ENCODE peak calls at places on chromosomes 1 and 21, in four cellular contexts. One of them, this sample, is unnamed.

GRCh38 chr1:80799457-80799856 is 1001.3 kb upstream of the ADGRL2 start:
- DNase-seq in endothelial cell: no peak
- DNase-seq in esophagus squamous epithelium: no peak
- DNase-seq in OCI-LY7: no peak
- DNase-seq in this sample: no peak

GRCh38 chr1:93669369-93669768 is 12.3 kb downstream of the BCAR3 start:
- DNase-seq in OCI-LY7: no peak
- DNase-seq in esophagus squamous epithelium: no peak
- DNase-seq in endothelial cell: peak; percentile 26
- DNase-seq in this sample: no peak

GRCh38 chr1:110650623-110651022 is 24.1 kb downstream of the KCNA3 start:
- DNase-seq in esophagus squamous epithelium: no peak
- DNase-seq in endothelial cell: no peak
- DNase-seq in OCI-LY7: no peak
- DNase-seq in this sample: no peak

GRCh38 chr1:78223417-78224215 is 177.8 kb downstream of the GIPC2 start:
- DNase-seq in endothelial cell: no peak
- DNase-seq in OCI-LY7: no peak
- DNase-seq in esophagus squamous epithelium: no peak
- DNase-seq in this sample: no peak

GRCh38 chr1:225613006-225613405 is 39.9 kb downstream of the ENAH start:
- DNase-seq in endothelial cell: no peak
- DNase-seq in esophagus squamous epithelium: no peak
- DNase-seq in OCI-LY7: no peak
- DNase-seq in this sample: no peak

GRCh38 chr1:222784916-222785315 is 29.9 kb upstream of the DISP1 start:
- DNase-seq in endothelial cell: no peak
- DNase-seq in OCI-LY7: no peak
- DNase-seq in esophagus squamous epithelium: no peak
- DNase-seq in this sample: no peak

GRCh38 chr1:44842415-44842762 is 664 bp downstream of the PTCH2 start:
- DNase-seq in OCI-LY7: no peak
- DNase-seq in endothelial cell: no peak
- DNase-seq in esophagus squamous epithelium: no peak
- DNase-seq in this sample: no peak

GRCh38 chr1:37620707-37621106 is 14.0 kb downstream of the RSPO1 start:
- DNase-seq in OCI-LY7: no peak
- DNase-seq in esophagus squamous epithelium: no peak
- DNase-seq in endothelial cell: no peak
- DNase-seq in this sample: no peak

GRCh38 chr1:164961714-164962113 is 394.8 kb downstream of the LMX1A start:
- DNase-seq in OCI-LY7: no peak
- DNase-seq in esophagus squamous epithelium: no peak
- DNase-seq in endothelial cell: no peak
- DNase-seq in this sample: no peak

GRCh38 chr1:239361403-239361802 is 25.0 kb upstream of the CHRM3 start:
- DNase-seq in OCI-LY7: no peak
- DNase-seq in endothelial cell: no peak
- DNase-seq in esophagus squamous epithelium: no peak
- DNase-seq in this sample: no peak

GRCh38 chr1:194568610-194569009 is 1382.2 kb upstream of the B3GALT2 start:
- DNase-seq in OCI-LY7: no peak
- DNase-seq in esophagus squamous epithelium: no peak
- DNase-seq in endothelial cell: no peak
- DNase-seq in this sample: no peak

GRCh38 chr1:91349524-91349923 is 55.1 kb downstream of the HFM1 start:
- DNase-seq in OCI-LY7: no peak
- DNase-seq in endothelial cell: no peak
- DNase-seq in esophagus squamous epithelium: no peak
- DNase-seq in this sample: no peak

GRCh38 chr1:57489342-57490036 is 65.6 kb upstream of the DAB1 start:
- DNase-seq in esophagus squamous epithelium: no peak
- DNase-seq in OCI-LY7: no peak
- DNase-seq in endothelial cell: no peak
- DNase-seq in this sample: no peak

GRCh38 chr1:44587796-44588460 is 86.4 kb downstream of the TMEM53 start:
- DNase-seq in endothelial cell: no peak
- DNase-seq in OCI-LY7: no peak
- DNase-seq in esophagus squamous epithelium: no peak
- DNase-seq in this sample: no peak

GRCh38 chr1:220755316-220755715 is 7.2 kb downstream of the MTARC2 start:
- DNase-seq in OCI-LY7: no peak
- DNase-seq in endothelial cell: no peak
- DNase-seq in esophagus squamous epithelium: no peak
- DNase-seq in this sample: no peak

GRCh38 chr1:12669529-12670068 is 25.7 kb downstream of the AADACL4 start:
- DNase-seq in endothelial cell: no peak
- DNase-seq in esophagus squamous epithelium: no peak
- DNase-seq in OCI-LY7: no peak
- DNase-seq in this sample: no peak

GRCh38 chr1:10459185-10459584 is 9.4 kb downstream of the CORT start:
- DNase-seq in esophagus squamous epithelium: no peak
- DNase-seq in endothelial cell: no peak
- DNase-seq in OCI-LY7: no peak
- DNase-seq in this sample: no peak

GRCh38 chr21:42262826-42263225 is 43.9 kb downstream of the ABCG1 start:
- DNase-seq in OCI-LY7: no peak
- DNase-seq in endothelial cell: peak; percentile 59
- DNase-seq in esophagus squamous epithelium: no peak
- DNase-seq in this sample: no peak

GRCh38 chr1:151284013-151284577 is 2.0 kb downstream of the ZNF687 start:
- DNase-seq in esophagus squamous epithelium: no peak
- DNase-seq in endothelial cell: no peak
- DNase-seq in OCI-LY7: no peak
- DNase-seq in this sample: no peak

GRCh38 chr1:241485554-241485992 is 34.0 kb downstream of the FH start:
- DNase-seq in esophagus squamous epithelium: no peak
- DNase-seq in endothelial cell: no peak
- DNase-seq in OCI-LY7: peak; percentile 44
- DNase-seq in this sample: peak; percentile 35

GRCh38 chr1:164700683-164701082 is 141.7 kb downstream of the PBX1 start:
- DNase-seq in endothelial cell: no peak
- DNase-seq in esophagus squamous epithelium: no peak
- DNase-seq in OCI-LY7: no peak
- DNase-seq in this sample: no peak

GRCh38 chr1:155006601-155007101 is 4.0 kb downstream of the ZBTB7B start:
- DNase-seq in esophagus squamous epithelium: no peak
- DNase-seq in OCI-LY7: peak; percentile 71
- DNase-seq in endothelial cell: no peak
- DNase-seq in this sample: no peak

GRCh38 chr1:116811321-116811720 is 57.1 kb downstream of the CD2 start:
- DNase-seq in endothelial cell: no peak
- DNase-seq in esophagus squamous epithelium: no peak
- DNase-seq in OCI-LY7: no peak
- DNase-seq in this sample: no peak

GRCh38 chr1:27100797-27101491 is 54.0 kb downstream of the SLC9A1 start:
- DNase-seq in endothelial cell: no peak
- DNase-seq in OCI-LY7: no peak
- DNase-seq in esophagus squamous epithelium: no peak
- DNase-seq in this sample: no peak

GRCh38 chr1:28132110-28132897 is 43.9 kb upstream of the EYA3 start:
- DNase-seq in OCI-LY7: peak; percentile 24
- DNase-seq in esophagus squamous epithelium: no peak
- DNase-seq in endothelial cell: no peak
- DNase-seq in this sample: no peak

GRCh38 chr1:94160811-94161210 is 39.9 kb upstream of the ABCA4 start:
- DNase-seq in esophagus squamous epithelium: no peak
- DNase-seq in OCI-LY7: no peak
- DNase-seq in endothelial cell: no peak
- DNase-seq in this sample: no peak

GRCh38 chr1:196515904-196516303 is 92.3 kb downstream of the KCNT2 start:
- DNase-seq in endothelial cell: no peak
- DNase-seq in OCI-LY7: no peak
- DNase-seq in esophagus squamous epithelium: no peak
- DNase-seq in this sample: no peak

GRCh38 chr1:84856871-84857270 is 36.1 kb downstream of the LPAR3 start:
- DNase-seq in OCI-LY7: no peak
- DNase-seq in esophagus squamous epithelium: no peak
- DNase-seq in endothelial cell: no peak
- DNase-seq in this sample: no peak

GRCh38 chr21:46083271-46084040 is 14.5 kb upstream of the COL6A2 start:
- DNase-seq in OCI-LY7: no peak
- DNase-seq in esophagus squamous epithelium: no peak
- DNase-seq in endothelial cell: no peak
- DNase-seq in this sample: no peak

DNA sequence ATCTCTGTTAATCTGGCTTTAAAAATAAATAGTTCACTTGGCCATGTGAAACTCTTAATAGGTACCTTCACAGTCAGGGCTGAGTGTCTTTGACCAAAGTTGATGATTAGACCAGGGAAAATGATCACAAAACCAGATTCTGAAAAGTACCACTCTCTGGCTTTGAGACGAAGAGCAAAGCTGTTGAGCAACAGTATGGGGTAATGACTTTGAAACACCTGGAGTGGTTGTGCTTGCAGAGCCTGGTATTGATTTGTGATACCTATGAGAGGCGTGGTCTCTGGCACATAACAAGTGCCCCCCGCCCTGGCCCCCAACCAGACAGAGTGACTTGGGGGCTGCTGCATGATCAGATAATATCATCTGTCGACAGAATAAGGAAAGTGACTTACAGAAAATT is 4.7 kb downstream of the HUNK start:
- DNase-seq in OCI-LY7: no peak
- DNase-seq in endothelial cell: no peak
- DNase-seq in esophagus squamous epithelium: no peak
- DNase-seq in this sample: no peak
- TF ChIP-seq CTCF in OCI-LY7: no peak
- TF ChIP-seq CTCF in endothelial cell: no peak
- TF ChIP-seq CTCF in esophagus squamous epithelium: no peak
- TF ChIP-seq CTCF in this sample: no peak

DNA sequence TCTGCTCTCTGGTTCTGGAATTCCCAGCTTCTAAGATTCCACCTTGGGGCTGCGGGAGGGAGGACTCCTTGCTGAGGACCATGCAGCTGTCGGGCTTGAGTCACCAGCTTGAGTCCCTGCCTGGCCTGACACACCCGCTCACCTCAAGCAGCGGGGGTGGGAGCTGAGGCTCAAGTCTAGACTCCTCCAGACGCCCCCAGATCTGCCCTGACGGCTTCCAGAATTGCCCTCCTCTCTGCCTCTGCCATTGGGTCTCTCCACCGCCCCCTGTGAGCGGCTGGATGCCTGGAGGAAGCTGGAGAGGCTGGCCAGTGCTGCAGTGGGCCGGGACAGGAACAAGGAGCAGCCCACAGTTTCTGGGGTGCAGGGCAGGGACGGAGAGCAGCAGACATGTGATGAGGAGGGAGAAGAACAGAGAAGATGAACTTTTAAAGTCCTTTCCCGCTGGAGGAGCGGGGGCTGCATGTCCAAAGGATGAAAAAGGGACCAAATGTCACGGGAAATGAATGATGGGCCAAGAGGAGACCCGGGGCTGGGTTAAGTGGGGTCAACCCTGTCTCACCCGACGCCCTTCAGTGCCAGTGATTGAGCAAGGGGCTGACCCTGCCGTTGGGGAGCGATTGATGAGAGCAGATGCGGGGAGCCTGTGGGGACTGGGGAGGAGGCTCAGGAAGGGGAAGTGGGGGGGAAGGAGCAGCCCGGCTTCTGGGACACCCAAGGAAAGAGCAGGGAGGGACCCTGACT is 13.5 kb downstream of the CRABP2 start:
- DNase-seq in endothelial cell: peak; percentile 49
- DNase-seq in OCI-LY7: no peak
- DNase-seq in esophagus squamous epithelium: no peak
- DNase-seq in this sample: no peak
- TF ChIP-seq CTCF in endothelial cell: no peak
- TF ChIP-seq CTCF in OCI-LY7: no peak
- TF ChIP-seq CTCF in esophagus squamous epithelium: no peak
- TF ChIP-seq CTCF in this sample: no peak

GRCh38 chr1:192357904-192358303 is 41.1 kb downstream of the RGS21 start:
- DNase-seq in esophagus squamous epithelium: no peak
- DNase-seq in OCI-LY7: no peak
- DNase-seq in endothelial cell: no peak
- DNase-seq in this sample: no peak

GRCh38 chr1:192358822-192359221 is 42.0 kb downstream of the RGS21 start:
- DNase-seq in OCI-LY7: no peak
- DNase-seq in esophagus squamous epithelium: no peak
- DNase-seq in endothelial cell: no peak
- DNase-seq in this sample: no peak

GRCh38 chr1:192367436-192367835 is 50.6 kb downstream of the RGS21 start:
- DNase-seq in esophagus squamous epithelium: no peak
- DNase-seq in OCI-LY7: no peak
- DNase-seq in endothelial cell: no peak
- DNase-seq in this sample: no peak

GRCh38 chr1:192363177-192363576 is 46.4 kb downstream of the RGS21 start:
- DNase-seq in OCI-LY7: no peak
- DNase-seq in esophagus squamous epithelium: no peak
- DNase-seq in endothelial cell: no peak
- DNase-seq in this sample: no peak
- TF ChIP-seq CTCF in OCI-LY7: no peak
- TF ChIP-seq CTCF in esophagus squamous epithelium: no peak
- TF ChIP-seq CTCF in endothelial cell: peak; percentile 36
- TF ChIP-seq CTCF in this sample: no peak

GRCh38 chr1:114238066-114238465 is 84.4 kb upstream of the SYT6 start:
- DNase-seq in esophagus squamous epithelium: no peak
- DNase-seq in endothelial cell: no peak
- DNase-seq in OCI-LY7: no peak
- DNase-seq in this sample: no peak

GRCh38 chr1:114235281-114235680 is 81.6 kb upstream of the SYT6 start:
- DNase-seq in esophagus squamous epithelium: no peak
- DNase-seq in OCI-LY7: no peak
- DNase-seq in endothelial cell: no peak
- DNase-seq in this sample: no peak

GRCh38 chr1:114234408-114235119 is 80.9 kb upstream of the SYT6 start:
- DNase-seq in esophagus squamous epithelium: no peak
- DNase-seq in endothelial cell: no peak
- DNase-seq in OCI-LY7: no peak
- DNase-seq in this sample: peak; percentile 28

GRCh38 chr1:114236517-114236916 is 82.8 kb upstream of the SYT6 start:
- DNase-seq in endothelial cell: no peak
- DNase-seq in OCI-LY7: no peak
- DNase-seq in esophagus squamous epithelium: no peak
- DNase-seq in this sample: no peak

DNA sequence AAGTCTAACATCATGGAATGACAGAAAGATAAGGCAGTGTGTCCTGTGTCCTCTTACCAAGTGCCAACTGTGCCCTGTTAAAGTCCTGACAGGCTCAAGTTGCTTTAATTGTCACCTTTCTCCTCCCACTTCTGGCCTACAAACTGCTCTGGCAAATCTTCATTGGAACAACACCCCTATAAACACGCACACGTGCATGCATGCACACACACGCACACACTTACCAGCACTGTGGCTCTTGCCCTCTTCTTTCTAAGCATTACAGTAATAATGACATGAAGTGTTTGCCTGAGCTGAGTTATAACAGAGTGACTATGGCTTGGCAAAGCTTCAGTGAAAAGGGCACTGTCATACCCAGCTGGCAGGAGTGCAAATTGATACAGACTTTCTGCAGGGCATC is 82.3 kb upstream of the SYT6 start:
- DNase-seq in OCI-LY7: no peak
- DNase-seq in endothelial cell: no peak
- DNase-seq in esophagus squamous epithelium: no peak
- DNase-seq in this sample: no peak
- TF ChIP-seq CTCF in OCI-LY7: no peak
- TF ChIP-seq CTCF in endothelial cell: no peak
- TF ChIP-seq CTCF in esophagus squamous epithelium: no peak
- TF ChIP-seq CTCF in this sample: no peak